ENCODE peak calls at places on chromosomes 13 and 19, in nine cellular contexts. M, L, D, P, W, T, C, F and V are unnamed samples.

GRCh38 chr19:29542776-29543175 is 17.0 kb downstream of the VSTM2B start:
- ATAC-seq in M (no peak), L (no peak), D (no peak), P (no peak), W (no peak), T (no peak), C (no peak), F (no peak), V (no peak)

GRCh38 chr13:97386832-97387486 is 47.0 kb upstream of the RAP2A start:
- ATAC-seq in M (peak), L (peak), D (no peak), P (no peak), W (peak), T (peak), C (peak), F (peak), V (no peak)

GRCh38 chr13:33968520-33969507 is 150.9 kb downstream of the RFC3 start:
- ATAC-seq in M (no peak), L (no peak), D (no peak), P (no peak), W (no peak), T (no peak), C (no peak), F (peak), V (no peak)

GRCh38 chr13:79413521-79413920 is 7.5 kb upstream of the RBM26 start:
- ATAC-seq in M (no peak), L (no peak), D (no peak), P (no peak), W (no peak), T (no peak), C (no peak), F (peak), V (no peak)

GRCh38 chr13:26964278-26965057 is 203.9 kb upstream of the GPR12 start:
- ATAC-seq in M (peak), L (no peak), D (no peak), P (no peak), W (no peak), T (peak), C (no peak), F (peak), V (no peak)

GRCh38 chr13:25281193-25281936 is 5.9 kb downstream of the MTMR6 start:
- ATAC-seq in M (peak), L (peak), D (no peak), P (peak), W (no peak), T (peak), C (peak), F (peak), V (no peak)

GRCh38 chr13:29884671-29885424 is 34.4 kb upstream of the UBL3 start:
- ATAC-seq in M (no peak), L (no peak), D (no peak), P (no peak), W (no peak), T (no peak), C (no peak), F (no peak), V (no peak)

GRCh38 chr13:20000062-20000552 is 41.6 kb downstream of the ZMYM2 start:
- ATAC-seq in M (no peak), L (no peak), D (no peak), P (no peak), W (no peak), T (no peak), C (no peak), F (no peak), V (no peak)

GRCh38 chr19:28823338-28823961 is 389.5 kb downstream of the UQCRFS1 start:
- ATAC-seq in M (no peak), L (no peak), D (no peak), P (no peak), W (no peak), T (no peak), C (no peak), F (no peak), V (no peak)